ENCODE peak calls at places on chromosomes 13 and 19, in ten cellular contexts. G is HT1080, Q is caudate nucleus, A is lower lobe of right lung, D is naive B cell, K is cardiac muscle cell, F is H9, B is A673, E is thyroid gland, U is progenitor cell of endocrine pancreas. P is an unnamed sample.

GRCh38 chr13:91347996-91348905 is 764 bp downstream of the MIR17HG start:
- DNase-seq in B (peak; percentile 59), U (peak; percentile 37), D (peak; percentile 80), K (peak; percentile 34), Q (no peak), F (no peak), G (no peak), E (peak; percentile 46), A (peak; percentile 72), P (no peak)

GRCh38 chr13:64369121-64369520 is 2861.0 kb downstream of the PCDH9 start:
- DNase-seq in G (peak; percentile 2), E (no peak), A (no peak), F (no peak), D (no peak), Q (no peak), B (peak; percentile 21), U (no peak), K (peak; percentile 6), P (no peak)

GRCh38 chr13:46721054-46721453 is 75.9 kb downstream of the ESD start:
- DNase-seq in E (peak; percentile 58), Q (no peak), U (no peak), A (no peak), K (peak; percentile 68), B (peak; percentile 71), D (peak; percentile 33), F (no peak), G (no peak), P (no peak)

GRCh38 chr13:103291226-103291625 is 225.0 kb upstream of the SLC10A2 start:
- DNase-seq in U (no peak), K (no peak), B (no peak), G (no peak), D (no peak), A (no peak), E (no peak), F (no peak), Q (no peak), P (no peak)

GRCh38 chr19:55688422-55689218 is 13.6 kb downstream of the EPN1 start:
- DNase-seq in D (peak; percentile 14), U (no peak), G (no peak), F (no peak), E (no peak), Q (no peak), A (peak; percentile 36), K (no peak), B (no peak), P (peak; percentile 18)

GRCh38 chr13:98571955-98572662 is 4.8 kb downstream of the STK24 start:
- DNase-seq in G (peak; percentile 43), A (no peak), E (peak; percentile 21), B (peak; percentile 39), Q (no peak), U (no peak), F (no peak), K (no peak), D (no peak), P (peak; percentile 41)

GRCh38 chr19:17534767-17535166 is 20.7 kb upstream of the COLGALT1 start:
- DNase-seq in U (no peak), E (no peak), G (no peak), K (no peak), F (no peak), A (no peak), B (no peak), D (no peak), Q (no peak), P (no peak)

GRCh38 chr19:388691-389090 is 20.3 kb downstream of the C2CD4C start:
- DNase-seq in Q (no peak), A (no peak), G (no peak), B (no peak), D (no peak), E (no peak), F (no peak), U (no peak), K (no peak), P (no peak)

GRCh38 chr13:60369242-60369641 is 27.8 kb upstream of the TDRD3 start:
- DNase-seq in A (no peak), Q (no peak), K (peak; percentile 12), G (no peak), E (no peak), F (no peak), D (no peak), U (no peak), B (peak; percentile 27), P (no peak)

GRCh38 chr13:59415498-59415897 is 748.2 kb downstream of the DIAPH3 start:
- DNase-seq in B (no peak), E (no peak), U (no peak), A (no peak), F (no peak), G (no peak), K (no peak), D (no peak), Q (no peak), P (no peak)

GRCh38 chr13:43242040-43242439 is 218.7 kb downstream of the DNAJC15 start:
- DNase-seq in A (no peak), E (no peak), F (no peak), K (no peak), U (no peak), B (peak; percentile 34), Q (no peak), G (peak; percentile 26), D (no peak), P (no peak)

GRCh38 chr13:107644136-107644535 is 571.2 kb downstream of the LIG4 start:
- DNase-seq in A (no peak), F (no peak), G (no peak), E (no peak), K (no peak), D (no peak), Q (no peak), U (no peak), B (no peak), P (no peak)

GRCh38 chr19:17121736-17122293 is 46.2 kb downstream of the MYO9B start:
- DNase-seq in G (no peak), F (no peak), A (no peak), B (no peak), U (no peak), Q (no peak), E (no peak), K (peak; percentile 93), D (no peak), P (peak; percentile 39)

GRCh38 chr13:31051999-31052398 is 109.7 kb downstream of the HSPH1 start:
- DNase-seq in B (peak; percentile 19), G (peak; percentile 29), Q (no peak), U (no peak), F (peak; percentile 67), E (no peak), K (no peak), D (no peak), A (no peak), P (no peak)

GRCh38 chr19:40154121-40154680 is 37.0 kb upstream of the MAP3K10 start:
- DNase-seq in E (no peak), Q (no peak), G (no peak), A (no peak), B (no peak), F (no peak), D (no peak), K (no peak), U (no peak), P (no peak)

P was measured in GM06990.